ENCODE peak calls at places on chromosomes 4 and X, in ten cellular contexts. S is effector memory CD4-positive, alpha-beta T cell; G is fibroblast of mammary gland; K is NCI-H1417 treated with DMSO at 0.1 percent for 48 hours; J is CD8-positive, alpha-beta memory T cell; Z is ELF-1; W is fibroblast of gingiva; H is AG09309; U is OCI-LY7; C is Right ventricle myocardium inferior. E is an unnamed sample.

GRCh38 chrX:80216086-80216485 is 201.5 kb downstream of the TBX22 start:
- DNase-seq in S (no peak), G (peak; percentile 78), K (no peak), J (no peak), Z (no peak), W (no peak), H (no peak), U (no peak), C (no peak), E (no peak)

GRCh38 chr4:182924497-182924896 is 7.3 kb upstream of the DCTD start:
- DNase-seq in S (no peak), G (no peak), K (no peak), J (no peak), Z (no peak), W (no peak), H (no peak), U (no peak), C (no peak), E (no peak)

GRCh38 chrX:42017971-42018370 is 94.6 kb upstream of the CASK start:
- DNase-seq in S (no peak), G (no peak), K (no peak), J (no peak), Z (no peak), W (no peak), H (no peak), U (no peak), C (no peak), E (no peak)

GRCh38 chr4:48237996-48238645 is 31.5 kb downstream of the TEC start:
- DNase-seq in S (no peak), G (peak; percentile 65), K (no peak), J (no peak), Z (no peak), W (peak; percentile 26), H (no peak), U (no peak), C (no peak), E (no peak)

GRCh38 chr4:88735554-88735953 is 37.9 kb upstream of the NAP1L5 start:
- DNase-seq in S (no peak), G (no peak), K (no peak), J (no peak), Z (no peak), W (peak; percentile 37), H (no peak), U (no peak), C (no peak), E (no peak)

GRCh38 chrX:48003367-48003757 is 427 bp downstream of the ZNF182 start:
- DNase-seq in S (no peak), G (no peak), K (no peak), J (no peak), Z (no peak), W (no peak), H (no peak), U (peak; percentile 40), C (no peak), E (peak; percentile 6)

GRCh38 chrX:102651968-102652744 is 873 bp downstream of the GPRASP1 start:
- DNase-seq in S (peak; percentile 44), G (peak; percentile 42), K (no peak), J (peak; percentile 75), Z (peak; percentile 61), W (peak; percentile 39), H (no peak), U (no peak), C (no peak), E (peak; percentile 41)

GRCh38 chr4:23033796-23034195 is 341.1 kb downstream of the GBA3 start:
- DNase-seq in S (no peak), G (no peak), K (no peak), J (no peak), Z (no peak), W (no peak), H (no peak), U (no peak), C (no peak), E (no peak)

GRCh38 chrX:118047446-118048186 is 69.0 kb downstream of the KLHL13 start:
- DNase-seq in S (no peak), G (no peak), K (no peak), J (no peak), Z (no peak), W (no peak), H (no peak), U (no peak), C (no peak), E (no peak)

GRCh38 chr4:113575391-113575790 is 186.1 kb downstream of the CAMK2D start:
- DNase-seq in S (no peak), G (peak; percentile 65), K (no peak), J (no peak), Z (no peak), W (peak; percentile 51), H (no peak), U (no peak), C (no peak), E (no peak)

GRCh38 chrX:140050906-140051305 is 85.6 kb upstream of the CXorf66 start:
- DNase-seq in S (no peak), G (peak; percentile 20), K (no peak), J (no peak), Z (no peak), W (no peak), H (no peak), U (no peak), C (no peak), E (no peak)

GRCh38 chr4:92012899-92013867 is 290.6 kb upstream of the GRID2 start:
- DNase-seq in S (no peak), G (no peak), K (no peak), J (no peak), Z (peak; percentile 49), W (no peak), H (no peak), U (no peak), C (no peak), E (no peak)

GRCh38 chr4:121150486-121150885 is 13.6 kb downstream of the TNIP3 start:
- DNase-seq in S (no peak), G (no peak), K (no peak), J (no peak), Z (no peak), W (no peak), H (no peak), U (no peak), C (no peak), E (no peak)

GRCh38 chr4:187940299-187940698 is 55.3 kb upstream of the ZFP42 start:
- DNase-seq in S (no peak), G (peak; percentile 18), K (no peak), J (no peak), Z (no peak), W (no peak), H (no peak), U (no peak), C (no peak), E (no peak)

GRCh38 chr4:3747582-3747906 is 18.6 kb upstream of the ADRA2C start:
- DNase-seq in S (no peak), G (no peak), K (no peak), J (no peak), Z (peak; percentile 81), W (no peak), H (no peak), U (no peak), C (no peak), E (no peak)

GRCh38 chrX:101369687-101370086 is 16.3 kb downstream of the BTK start:
- DNase-seq in S (no peak), G (no peak), K (no peak), J (no peak), Z (no peak), W (no peak), H (no peak), U (no peak), C (no peak), E (no peak)

GRCh38 chr4:99506781-99507180 is 4.0 kb upstream of the C4orf17 start:
- DNase-seq in S (no peak), G (peak; percentile 5), K (no peak), J (no peak), Z (no peak), W (no peak), H (no peak), U (no peak), C (no peak), E (no peak)

GRCh38 chr4:150178161-150178560 is 99.9 kb downstream of the DCLK2 start:
- DNase-seq in S (no peak), G (no peak), K (no peak), J (no peak), Z (no peak), W (peak; percentile 66), H (peak; percentile 41), U (no peak), C (no peak), E (no peak)

GRCh38 chr4:73620115-73620792 is at the start of gene RASSF6:
- DNase-seq in S (no peak), G (no peak), K (peak; percentile 26), J (no peak), Z (peak; percentile 82), W (no peak), H (no peak), U (peak; percentile 86), C (peak; percentile 64), E (no peak)

GRCh38 chr4:42315231-42315630 is 82.1 kb upstream of the SHISA3 start:
- DNase-seq in S (no peak), G (no peak), K (no peak), J (no peak), Z (no peak), W (no peak), H (no peak), U (no peak), C (no peak), E (no peak)

GRCh38 chr4:36420111-36420679 is 138.8 kb downstream of the DTHD1 start:
- DNase-seq in S (no peak), G (no peak), K (no peak), J (no peak), Z (peak; percentile 33), W (no peak), H (no peak), U (no peak), C (no peak), E (no peak)

GRCh38 chr4:169345207-169345788 is 74.5 kb upstream of the SH3RF1 start:
- DNase-seq in S (no peak), G (peak; percentile 96), K (no peak), J (no peak), Z (no peak), W (peak; percentile 56), H (peak; percentile 51), U (no peak), C (no peak), E (no peak)

GRCh38 chr4:140112576-140112975 is 41.4 kb downstream of the MAML3 start:
- DNase-seq in S (no peak), G (peak; percentile 57), K (no peak), J (no peak), Z (no peak), W (peak; percentile 90), H (no peak), U (no peak), C (no peak), E (no peak)

GRCh38 chrX:118847676-118848075 is 24.1 kb downstream of the ZCCHC12 start:
- DNase-seq in S (no peak), G (peak; percentile 53), K (peak; percentile 48), J (no peak), Z (peak; percentile 22), W (peak; percentile 5), H (peak; percentile 16), U (peak; percentile 41), C (no peak), E (no peak)

GRCh38 chr4:77595361-77595973 is 10.2 kb upstream of the CXCL13 start:
- DNase-seq in S (no peak), G (no peak), K (no peak), J (no peak), Z (no peak), W (no peak), H (no peak), U (no peak), C (no peak), E (no peak)

GRCh38 chrX:9267415-9267814 is 197.4 kb upstream of the TBL1X start:
- DNase-seq in S (no peak), G (no peak), K (no peak), J (no peak), Z (no peak), W (no peak), H (no peak), U (no peak), C (no peak), E (no peak)

GRCh38 chr4:107931775-107932321 is 499 bp downstream of the CYP2U1 start:
- DNase-seq in S (peak; percentile 2), G (no peak), K (no peak), J (peak; percentile 57), Z (no peak), W (no peak), H (no peak), U (peak; percentile 79), C (no peak), E (peak; percentile 19)

E was measured in stimulated activated naive CD4-positive, alpha-beta T cell.